ENCODE peak calls at places on chromosome 22, in seven cellular contexts. S is MM.1S, W is hepatocyte, V is HCT116, U is HFF-Myc, H is cardiac fibroblast, B is fibroblast of lung. P is an unnamed sample.

GRCh38 chr22:47116426-47117341 is 354.2 kb downstream of the TBC1D22A start:
- DNase-seq in U (no peak), B (no peak), W (no peak), H (no peak), V (no peak), S (no peak), P (no peak)

GRCh38 chr22:30878516-30879365 is 89.8 kb downstream of the MORC2 start:
- DNase-seq in H (peak; percentile 30), B (peak; percentile 9), U (no peak), W (peak; percentile 58), S (no peak), V (no peak), P (no peak)

GRCh38 chr22:19197997-19198865 is 19.7 kb upstream of the SLC25A1 start:
- DNase-seq in H (no peak), V (no peak), W (no peak), S (no peak), B (no peak), U (no peak), P (no peak)

GRCh38 chr22:28151241-28151640 is 232.2 kb upstream of the PITPNB start:
- DNase-seq in W (peak; percentile 30), S (no peak), B (no peak), H (no peak), U (no peak), V (no peak), P (no peak)

GRCh38 chr22:39068033-39068785 is 8.9 kb upstream of the APOBEC3G start:
- DNase-seq in B (no peak), S (peak; percentile 43), H (no peak), U (no peak), W (no peak), V (no peak), P (no peak)

GRCh38 chr22:28329582-28330073 is 350.0 kb downstream of the TTC28 start:
- DNase-seq in W (no peak), U (no peak), B (peak; percentile 30), V (no peak), S (no peak), H (peak; percentile 71), P (peak; percentile 76)

GRCh38 chr22:23915230-23915754 is 21.1 kb downstream of the MIF start:
- DNase-seq in H (no peak), W (peak; percentile 5), S (no peak), B (no peak), U (no peak), V (no peak), P (no peak)

GRCh38 chr22:37647928-37648327 is 8.5 kb downstream of the SH3BP1 start:
- DNase-seq in W (no peak), H (no peak), S (no peak), U (no peak), B (no peak), V (peak; percentile 81), P (no peak)

GRCh38 chr22:49705216-49705600 is 122.5 kb downstream of the BRD1 start:
- DNase-seq in S (no peak), V (no peak), U (no peak), W (no peak), H (no peak), B (no peak), P (no peak)

GRCh38 chr22:38412435-38413084 is 42.4 kb downstream of the KCNJ4 start:
- DNase-seq in W (peak; percentile 5), H (no peak), S (peak; percentile 15), B (no peak), U (no peak), V (no peak), P (no peak)

GRCh38 chr22:43185860-43186261 is 1.1 kb downstream of the TTLL12 start:
- DNase-seq in V (peak; percentile 29), B (peak; percentile 28), W (peak; percentile 62), U (no peak), S (peak; percentile 29), H (peak; percentile 48), P (peak; percentile 39)

GRCh38 chr22:37020192-37020479 is 594 bp downstream of the MPST start:
- DNase-seq in W (peak; percentile 69), B (peak; percentile 62), H (peak; percentile 59), V (peak; percentile 27), S (peak; percentile 34), U (no peak), P (peak; percentile 51)

GRCh38 chr22:38398609-38399401 is 56.2 kb downstream of the KCNJ4 start:
- DNase-seq in H (peak; percentile 82), S (peak; percentile 73), W (peak; percentile 94), V (no peak), U (peak; percentile 4), B (peak; percentile 73), P (peak; percentile 73)

GRCh38 chr22:37643225-37643847 is 3.9 kb downstream of the SH3BP1 start:
- DNase-seq in W (peak; percentile 90), U (peak; percentile 56), V (no peak), B (peak; percentile 72), H (peak; percentile 78), S (peak; percentile 78), P (peak; percentile 76)

GRCh38 chr22:19571207-19571795 is 47.1 kb upstream of the CLDN5 start:
- DNase-seq in B (peak; percentile 20), U (no peak), S (no peak), H (peak; percentile 32), W (no peak), V (no peak), P (peak; percentile 47)

GRCh38 chr22:37630839-37631435 is 8.5 kb upstream of the SH3BP1 start:
- DNase-seq in H (peak; percentile 49), V (no peak), B (no peak), S (no peak), U (no peak), W (peak; percentile 78), P (no peak)

GRCh38 chr22:22802346-22802970 is 85.2 kb upstream of the IGLL5 start:
- DNase-seq in B (no peak), V (no peak), U (no peak), S (peak; percentile 51), W (no peak), H (no peak), P (no peak)

GRCh38 chr22:30228509-30229359 is 17.8 kb downstream of the LIF start:
- DNase-seq in B (no peak), S (no peak), V (no peak), U (no peak), W (no peak), H (no peak), P (no peak)

GRCh38 chr22:45212306-45212709 is 28.4 kb downstream of the KIAA0930 start:
- DNase-seq in S (no peak), H (peak; percentile 88), V (no peak), U (peak; percentile 88), W (peak; percentile 87), B (peak; percentile 90), P (peak; percentile 89)

GRCh38 chr22:45211848-45212247 is 28.8 kb downstream of the KIAA0930 start:
- DNase-seq in W (no peak), B (no peak), U (no peak), V (no peak), H (no peak), S (no peak), P (peak; percentile 25)

GRCh38 chr22:45210577-45211431 is 29.9 kb downstream of the KIAA0930 start:
- DNase-seq in H (no peak), U (peak; percentile 88), B (no peak), S (no peak), W (no peak), V (no peak), P (no peak)

GRCh38 chr22:45210174-45210573 is 30.5 kb downstream of the KIAA0930 start:
- DNase-seq in H (no peak), S (no peak), V (no peak), B (no peak), U (no peak), W (no peak), P (no peak)

DNA sequence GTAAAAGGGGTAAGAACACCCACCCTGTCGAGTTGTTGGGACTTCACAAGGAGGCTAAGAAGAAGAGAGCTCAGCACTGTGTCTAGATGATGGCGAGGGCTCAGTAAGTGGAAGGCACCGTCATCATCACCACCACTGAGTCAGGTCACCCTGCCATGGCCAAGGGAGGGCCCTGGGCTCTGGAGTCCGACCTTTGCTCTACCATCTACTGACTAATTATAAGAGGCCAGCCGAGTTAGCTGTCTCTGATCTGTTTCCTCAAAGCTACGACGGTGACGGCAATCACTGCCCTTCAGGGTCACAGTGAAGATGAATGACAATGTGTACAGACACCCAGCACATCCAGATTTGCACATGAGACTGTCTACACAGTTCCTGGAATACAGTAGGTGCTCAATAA is 29.3 kb downstream of the KIAA0930 start:
- DNase-seq in B (no peak), H (no peak), S (no peak), W (no peak), U (no peak), V (no peak), P (no peak)
- H3K4me3 ChIP-seq in B (peak overlapping the region; percentile 57), H (no peak overlapping the region), S (no peak overlapping the region), W (no peak overlapping the region), U (peak overlapping the region; percentile 49), V (no peak overlapping the region), P (no peak overlapping the region)

GRCh38 chr22:34804588-34804987 is 261.4 kb upstream of the ISX start:
- DNase-seq in U (no peak), B (no peak), H (no peak), W (peak; percentile 15), S (peak; percentile 15), V (no peak), P (no peak)
- TF ChIP-seq CTCF in U (no peak), B (no peak), H (no peak), W (no peak), S (no peak), V (no peak), P (no peak)

GRCh38 chr22:33302549-33302948 is 244.4 kb upstream of the SYN3 start:
- DNase-seq in V (no peak), H (no peak), B (no peak), W (no peak), U (no peak), S (no peak), P (no peak)

GRCh38 chr22:33302049-33302545 is 243.9 kb upstream of the SYN3 start:
- DNase-seq in W (peak; percentile 88), V (peak; percentile 0), B (peak; percentile 68), U (peak; percentile 37), H (peak; percentile 71), S (peak; percentile 68), P (peak; percentile 68)

GRCh38 chr22:33299245-33299956 is 241.2 kb upstream of the SYN3 start:
- DNase-seq in S (no peak), B (no peak), V (no peak), H (no peak), U (no peak), W (no peak), P (no peak)

GRCh38 chr22:33303109-33303508 is 244.9 kb upstream of the SYN3 start:
- DNase-seq in B (no peak), H (no peak), U (no peak), V (no peak), S (no peak), W (no peak), P (no peak)

GRCh38 chr22:33300165-33300564 is 242.0 kb upstream of the SYN3 start:
- DNase-seq in S (no peak), H (no peak), U (no peak), V (no peak), W (no peak), B (no peak), P (no peak)
- H3K4me3 ChIP-seq in S (no peak overlapping the region), H (no peak overlapping the region), U (no peak overlapping the region), V (no peak overlapping the region), W (no peak overlapping the region), B (no peak overlapping the region), P (no peak overlapping the region)

GRCh38 chr22:32000171-32000570 is 42.9 kb upstream of the SLC5A1 start:
- DNase-seq in V (no peak), H (no peak), W (no peak), U (no peak), S (no peak), B (no peak), P (no peak)

DNA sequence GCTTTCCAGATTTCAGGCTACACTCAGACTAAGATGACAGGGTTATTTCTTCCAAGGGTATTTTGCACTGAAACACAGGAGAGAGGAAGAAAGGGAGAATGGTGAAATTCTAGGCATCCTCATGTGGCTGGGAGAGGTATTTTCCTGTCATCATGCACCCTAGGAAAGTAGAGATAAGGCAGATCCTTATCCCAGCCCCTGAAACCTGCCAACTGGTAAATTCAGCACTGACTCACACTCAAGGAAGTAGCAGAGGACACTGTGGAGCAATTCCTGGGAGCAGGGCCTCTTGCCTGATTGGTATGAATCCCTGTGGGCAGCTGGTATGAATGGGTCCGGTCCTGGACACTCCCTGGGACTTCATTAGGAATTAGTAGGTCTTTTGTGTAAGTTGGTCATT is 37.6 kb upstream of the SLC5A1 start:
- DNase-seq in H (peak; percentile 32), V (no peak), U (no peak), B (peak; percentile 2), W (peak; percentile 66), S (no peak), P (peak; percentile 31)
- TF ChIP-seq CTCF in H (no peak), V (no peak), U (no peak), B (no peak), W (no peak), S (no peak), P (no peak)